ENCODE peak calls at places on chromosomes 5 and 9, in four cellular contexts. P is NCI-H2029; A is HEK293T; J is CD4-positive, alpha-beta memory T cell. B is an unnamed sample.
A peak's percentile ranks its signal among the peaks of the same experiment; 100 is the strongest.

GRCh38 chr9:82456621-82457020 is 468.0 kb downstream of the SPATA31D1 start:
- DNase-seq in P (no peak), A (no peak), J (no peak), B (no peak)

GRCh38 chr5:128549496-128549895 is 11.5 kb upstream of the FBN2 start:
- DNase-seq in P (no peak), A (no peak), J (no peak), B (no peak)

GRCh38 chr5:113038714-113039113 is 62.1 kb downstream of the DCP2 start:
- DNase-seq in P (no peak), A (no peak), J (no peak), B (no peak)

GRCh38 chr9:131228988-131229387 is 47.3 kb downstream of the FAM78A start:
- DNase-seq in P (no peak), A (no peak), J (no peak), B (no peak)

GRCh38 chr9:99824378-99825157 is 2.9 kb downstream of the NR4A3 start:
- DNase-seq in P (no peak), A (no peak), J (peak; percentile 69), B (peak; percentile 71)

GRCh38 chr9:121635300-121635699 is 16.1 kb upstream of the DAB2IP start:
- DNase-seq in P (no peak), A (no peak), J (no peak), B (no peak)

GRCh38 chr9:86246752-86247161 is 12.7 kb downstream of the C9orf153 start:
- DNase-seq in P (no peak), A (peak; percentile 19), J (no peak), B (no peak)

GRCh38 chr9:38682713-38683112 is 37.2 kb downstream of the FAM240B start:
- DNase-seq in P (peak; percentile 78), A (no peak), J (no peak), B (no peak)

GRCh38 chr9:33139421-33140228 is 27.5 kb downstream of the B4GALT1 start:
- DNase-seq in P (peak; percentile 50), A (peak; percentile 32), J (no peak), B (no peak)

GRCh38 chr9:14585730-14586473 is 107.3 kb downstream of the ZDHHC21 start:
- DNase-seq in P (no peak), A (no peak), J (peak; percentile 1), B (peak; percentile 54)

GRCh38 chr5:54109931-54110330 is 200.4 kb downstream of the ARL15 start:
- DNase-seq in P (no peak), A (no peak), J (no peak), B (no peak)

GRCh38 chr5:32942225-32942989 is 231.3 kb downstream of the NPR3 start:
- DNase-seq in P (no peak), A (peak; percentile 26), J (no peak), B (no peak)

GRCh38 chr5:53017383-53017782 is 28.2 kb downstream of the ITGA2 start:
- DNase-seq in P (no peak), A (no peak), J (no peak), B (no peak)

GRCh38 chr9:136995772-136996308 is 528 bp downstream of the CLIC3 start:
- DNase-seq in P (peak; percentile 61), A (no peak), J (no peak), B (no peak)

GRCh38 chr5:149420509-149421371 is 41.6 kb upstream of the IL17B start:
- DNase-seq in P (no peak), A (no peak), J (no peak), B (no peak)

GRCh38 chr9:76628155-76628554 is 136.1 kb upstream of the PCA3 start:
- DNase-seq in P (no peak), A (no peak), J (no peak), B (no peak)

GRCh38 chr9:17578911-17579793 is at the start of gene SH3GL2:
- DNase-seq in P (peak; percentile 69), A (peak; percentile 58), J (no peak), B (no peak)

GRCh38 chr9:9560382-9561035 is 1052.3 kb downstream of the PTPRD start:
- DNase-seq in P (no peak), A (no peak), J (no peak), B (no peak)

GRCh38 chr9:12554636-12555035 is 138.5 kb upstream of the TYRP1 start:
- DNase-seq in P (no peak), A (no peak), J (no peak), B (no peak)

GRCh38 chr9:22622823-22623222 is 176.2 kb downstream of the DMRTA1 start:
- DNase-seq in P (no peak), A (no peak), J (no peak), B (no peak)

GRCh38 chr9:136969774-136970173 is 7.5 kb upstream of the PTGDS start:
- DNase-seq in P (no peak), A (no peak), J (no peak), B (no peak)

GRCh38 chr5:121138495-121138907 is 674.4 kb downstream of the PRR16 start:
- DNase-seq in P (no peak), A (no peak), J (no peak), B (no peak)

GRCh38 chr9:113322671-113323070 is 17.4 kb downstream of the WDR31 start:
- DNase-seq in P (no peak), A (no peak), J (no peak), B (no peak)

GRCh38 chr5:15889001-15889400 is 290.6 kb downstream of the MARCHF11 start:
- DNase-seq in P (no peak), A (no peak), J (no peak), B (no peak)

GRCh38 chr5:105259581-105260217 is 1697.1 kb upstream of the NUDT12 start:
- DNase-seq in P (no peak), A (no peak), J (no peak), B (no peak)

GRCh38 chr5:37665889-37666288 is 174.0 kb downstream of the GDNF start:
- DNase-seq in P (peak; percentile 79), A (no peak), J (no peak), B (no peak)

GRCh38 chr5:104361932-104362331 is 799.3 kb upstream of the NUDT12 start:
- DNase-seq in P (no peak), A (no peak), J (no peak), B (no peak)

GRCh38 chr9:90539266-90539665 is 103.4 kb downstream of the DIRAS2 start:
- DNase-seq in P (no peak), A (no peak), J (no peak), B (no peak)

GRCh38 chr9:121261107-121261460 is 6.9 kb upstream of the GSN start:
- DNase-seq in P (peak; percentile 78), A (no peak), J (no peak), B (no peak)

GRCh38 chr9:134643306-134643705 is 1.7 kb downstream of the COL5A1 start:
- DNase-seq in P (no peak), A (no peak), J (no peak), B (no peak)

GRCh38 chr9:38334234-38334633 is 58.3 kb upstream of the ALDH1B1 start:
- DNase-seq in P (no peak), A (no peak), J (no peak), B (no peak)

GRCh38 chr9:71766663-71767062 is 1.6 kb downstream of the CEMIP2 start:
- DNase-seq in P (no peak), A (no peak), J (peak; percentile 32), B (peak; percentile 16)

GRCh38 chr9:122456123-122456522 is 21.6 kb downstream of the OR1J1 start:
- DNase-seq in P (no peak), A (no peak), J (no peak), B (no peak)

GRCh38 chr9:18447131-18447530 is 26.8 kb upstream of the ADAMTSL1 start:
- DNase-seq in P (no peak), A (no peak), J (no peak), B (no peak)

GRCh38 chr9:91761362-91761761 is 188.7 kb downstream of the ROR2 start:
- DNase-seq in P (no peak), A (no peak), J (no peak), B (no peak)

GRCh38 chr9:138085568-138085967 is 208.0 kb downstream of the CACNA1B start:
- DNase-seq in P (no peak), A (no peak), J (no peak), B (no peak)

GRCh38 chr9:34651876-34652602 is at the start of gene IL11RA:
- DNase-seq in P (peak; percentile 56), A (peak; percentile 74), J (no peak), B (peak; percentile 56)

GRCh38 chr5:149799119-149799623 is 69.1 kb downstream of the PPARGC1B start:
- DNase-seq in P (peak; percentile 82), A (no peak), J (no peak), B (no peak)

GRCh38 chr5:168334161-168335094 is 43.0 kb downstream of the WWC1 start:
- DNase-seq in P (no peak), A (no peak), J (no peak), B (no peak)